ENCODE peak calls at places on chromosomes 3 and 15, in five cellular contexts. W, N, C, Z and P are unnamed samples.

GRCh38 chr3:174355505-174355904 is 503.6 kb upstream of the NAALADL2 start:
- DNase-seq in W (no peak), N (no peak), C (no peak), Z (peak; percentile 28), P (no peak)

GRCh38 chr3:104598848-104599501 is 767.7 kb upstream of the ALCAM start:
- DNase-seq in W (no peak), N (no peak), C (no peak), Z (no peak), P (no peak)

GRCh38 chr3:134060561-134061385 is 31.0 kb upstream of the SLCO2A1 start:
- DNase-seq in W (no peak), N (no peak), C (no peak), Z (no peak), P (no peak)

GRCh38 chr15:76197703-76198455 is 113.4 kb downstream of the ETFA start:
- DNase-seq in W (no peak), N (no peak), C (no peak), Z (no peak), P (no peak)

GRCh38 chr3:13161021-13161759 is 88.0 kb upstream of the IQSEC1 start:
- DNase-seq in W (no peak), N (no peak), C (no peak), Z (no peak), P (no peak)

GRCh38 chr3:31184257-31185003 is 290.0 kb upstream of the GADL1 start:
- DNase-seq in W (no peak), N (no peak), C (no peak), Z (no peak), P (no peak)

GRCh38 chr15:25684521-25685215 is 178.5 kb downstream of the ATP10A start:
- DNase-seq in W (no peak), N (no peak), C (no peak), Z (peak; percentile 80), P (no peak)

GRCh38 chr3:72050048-72050632 is 265.2 kb upstream of the PROK2 start:
- DNase-seq in W (no peak), N (no peak), C (no peak), Z (no peak), P (no peak)

GRCh38 chr15:38868326-38869114 is 303.9 kb upstream of the RASGRP1 start:
- DNase-seq in W (no peak), N (no peak), C (no peak), Z (peak; percentile 94), P (no peak)

GRCh38 chr15:86830304-86830703 is 750.6 kb downstream of the AGBL1 start:
- DNase-seq in W (no peak), N (no peak), C (no peak), Z (no peak), P (no peak)

GRCh38 chr3:134370611-134371451 is 3.4 kb downstream of the AMOTL2 start:
- DNase-seq in W (no peak), N (no peak), C (no peak), Z (no peak), P (no peak)

GRCh38 chr3:195522254-195523023 is 20.7 kb downstream of the PPP1R2 start:
- DNase-seq in W (peak; percentile 36), N (no peak), C (no peak), Z (peak; percentile 35), P (no peak)

GRCh38 chr3:188624384-188624783 is 470.4 kb downstream of the LPP start:
- DNase-seq in W (no peak), N (no peak), C (no peak), Z (peak; percentile 72), P (no peak)

GRCh38 chr3:127203024-127203423 is 10.1 kb downstream of the PRR23E start:
- DNase-seq in W (no peak), N (no peak), C (no peak), Z (no peak), P (no peak)

GRCh38 chr15:42272768-42273098 is 268 bp upstream of the GANC start:
- DNase-seq in W (no peak), N (no peak), C (no peak), Z (no peak), P (no peak)

GRCh38 chr3:94234177-94234788 is 171.4 kb downstream of the NSUN3 start:
- DNase-seq in W (no peak), N (no peak), C (no peak), Z (peak; percentile 44), P (no peak)